ENCODE peak calls at places on chromosomes 13 and 19, in nine cellular contexts. M is naive thymus-derived CD4-positive, alpha-beta T cell; O is NCI-H1092; N is Ammon's horn; L is activated naive CD8-positive, alpha-beta T cell treated with anti-CD3 and anti-CD28 coated beads, Interleukin-2, amount 50 U/mL, for 16 hours; Q is neural crest cell; U is CD4-positive, alpha-beta T cell; G is epithelial cell of prostate; V is B cell. D is an unnamed sample.

GRCh38 chr13:111789420-111789819 is 277.5 kb upstream of the SOX1 start:
- DNase-seq in M (no peak), O (no peak), N (peak), L (no peak), Q (no peak), U (no peak), G (no peak), V (peak), D (no peak)

GRCh38 chr19:6056282-6056741 is 54.0 kb downstream of the RFX2 start:
- DNase-seq in M (no peak), O (no peak), N (no peak), L (no peak), Q (no peak), U (no peak), G (no peak), V (no peak), D (peak)

GRCh38 chr13:42348576-42348975 is 76.6 kb downstream of the AKAP11 start:
- DNase-seq in M (no peak), O (no peak), N (no peak), L (no peak), Q (no peak), U (no peak), G (no peak), V (no peak), D (no peak)

GRCh38 chr19:45340232-45340898 is at the start of gene KLC3:
- DNase-seq in M (no peak), O (no peak), N (no peak), L (no peak), Q (no peak), U (no peak), G (no peak), V (peak), D (peak)

GRCh38 chr13:76148926-76149325 is 512.8 kb downstream of the LMO7 start:
- DNase-seq in M (no peak), O (no peak), N (no peak), L (no peak), Q (no peak), U (no peak), G (no peak), V (no peak), D (peak)

GRCh38 chr13:105333416-105333815 is 1202.0 kb downstream of the EFNB2 start:
- DNase-seq in M (no peak), O (no peak), N (no peak), L (no peak), Q (no peak), U (no peak), G (no peak), V (no peak), D (no peak)

GRCh38 chr19:16938211-16938610 is 49.4 kb downstream of the F2RL3 start:
- DNase-seq in M (no peak), O (no peak), N (no peak), L (no peak), Q (no peak), U (no peak), G (no peak), V (no peak), D (no peak)

GRCh38 chr13:92513672-92514071 is 712.9 kb upstream of the GPC6 start:
- DNase-seq in M (no peak), O (no peak), N (no peak), L (no peak), Q (no peak), U (no peak), G (no peak), V (no peak), D (no peak)

GRCh38 chr13:112968910-112969691 is at the start of gene MCF2L:
- DNase-seq in M (peak), O (peak), N (peak), L (peak), Q (peak), U (peak), G (no peak), V (no peak), D (no peak)

GRCh38 chr13:40635315-40635995 is 31.0 kb downstream of the FOXO1 start:
- DNase-seq in M (no peak), O (no peak), N (no peak), L (no peak), Q (no peak), U (no peak), G (no peak), V (no peak), D (no peak)

GRCh38 chr13:58843071-58843470 is 1211.5 kb downstream of the PCDH17 start:
- DNase-seq in M (no peak), O (no peak), N (no peak), L (no peak), Q (no peak), U (no peak), G (no peak), V (no peak), D (no peak)

GRCh38 chr19:18433039-18433691 is 4.8 kb downstream of the ISYNA1 start:
- DNase-seq in M (peak), O (peak), N (peak), L (no peak), Q (no peak), U (peak), G (no peak), V (peak), D (no peak)

GRCh38 chr13:50864492-50864891 is 21.0 kb upstream of the DLEU7 start:
- DNase-seq in M (no peak), O (no peak), N (no peak), L (no peak), Q (no peak), U (no peak), G (no peak), V (no peak), D (no peak)

GRCh38 chr19:4455742-4456565 is 1.6 kb downstream of the UBXN6 start:
- DNase-seq in M (no peak), O (peak), N (no peak), L (no peak), Q (no peak), U (no peak), G (no peak), V (no peak), D (peak)

GRCh38 chr19:46748325-46749109 is 2.3 kb upstream of the STRN4 start:
- DNase-seq in M (peak), O (no peak), N (peak), L (peak), Q (peak), U (peak), G (no peak), V (peak), D (no peak)

GRCh38 chr19:15400521-15401396 is 18.0 kb downstream of the AKAP8L start:
- DNase-seq in M (no peak), O (no peak), N (no peak), L (no peak), Q (no peak), U (no peak), G (no peak), V (no peak), D (no peak)

GRCh38 chr13:75226092-75226491 is 255.9 kb downstream of the TBC1D4 start:
- DNase-seq in M (no peak), O (no peak), N (no peak), L (no peak), Q (no peak), U (no peak), G (no peak), V (no peak), D (peak)

GRCh38 chr19:57759096-57759495 is 10.4 kb upstream of the ZNF586 start:
- DNase-seq in M (no peak), O (no peak), N (no peak), L (no peak), Q (no peak), U (no peak), G (no peak), V (no peak), D (no peak)

GRCh38 chr13:56670563-56670962 is 470.2 kb upstream of the PRR20A start:
- DNase-seq in M (no peak), O (no peak), N (no peak), L (no peak), Q (no peak), U (no peak), G (no peak), V (no peak), D (no peak)

GRCh38 chr13:30159446-30159839 is 147.9 kb downstream of the KATNAL1 start:
- DNase-seq in M (no peak), O (no peak), N (no peak), L (peak), Q (no peak), U (no peak), G (no peak), V (no peak), D (peak)

GRCh38 chr19:46610851-46611770 is 10.0 kb downstream of the CALM3 start:
- DNase-seq in M (peak), O (no peak), N (no peak), L (no peak), Q (no peak), U (no peak), G (no peak), V (peak), D (no peak)

GRCh38 chr19:49862411-49863253 is 4.7 kb downstream of the PNKP start:
- DNase-seq in M (no peak), O (no peak), N (no peak), L (no peak), Q (no peak), U (no peak), G (no peak), V (no peak), D (no peak)

GRCh38 chr19:35868172-35868822 is at the start of gene APLP1:
- DNase-seq in M (peak), O (no peak), N (peak), L (peak), Q (peak), U (peak), G (no peak), V (no peak), D (no peak)

GRCh38 chr13:33611016-33611805 is 206.7 kb upstream of the RFC3 start:
- DNase-seq in M (no peak), O (peak), N (peak), L (no peak), Q (peak), U (no peak), G (no peak), V (no peak), D (no peak)

GRCh38 chr13:49110122-49110831 is 109.9 kb upstream of the MLNR start:
- DNase-seq in M (peak), O (no peak), N (peak), L (peak), Q (peak), U (peak), G (no peak), V (peak), D (peak)

GRCh38 chr19:1247747-1248453 is 483 bp upstream of the MIDN start:
- DNase-seq in M (peak), O (no peak), N (no peak), L (no peak), Q (no peak), U (peak), G (no peak), V (peak), D (no peak)

GRCh38 chr19:13118424-13119193 is 545 bp downstream of the NACC1 start:
- DNase-seq in M (peak), O (no peak), N (no peak), L (no peak), Q (no peak), U (no peak), G (no peak), V (no peak), D (peak)

GRCh38 chr19:34556500-34556899 is 74.9 kb downstream of the WTIP start:
- DNase-seq in M (no peak), O (peak), N (no peak), L (no peak), Q (peak), U (no peak), G (no peak), V (no peak), D (peak)

GRCh38 chr19:29624489-29625210 is 18.6 kb downstream of the POP4 start:
- DNase-seq in M (no peak), O (no peak), N (no peak), L (no peak), Q (no peak), U (no peak), G (no peak), V (no peak), D (no peak)

GRCh38 chr19:10612515-10613119 is 12.7 kb upstream of the SLC44A2 start:
- DNase-seq in M (no peak), O (no peak), N (peak), L (no peak), Q (no peak), U (no peak), G (no peak), V (no peak), D (no peak)

GRCh38 chr19:51018745-51019543 is 565 bp downstream of the KLK10 start:
- DNase-seq in M (no peak), O (no peak), N (no peak), L (no peak), Q (no peak), U (no peak), G (no peak), V (no peak), D (peak)

GRCh38 chr19:16886305-16886880 is 2.4 kb upstream of the F2RL3 start:
- DNase-seq in M (no peak), O (no peak), N (no peak), L (no peak), Q (no peak), U (no peak), G (no peak), V (no peak), D (no peak)

GRCh38 chr19:43450545-43450997 is 14.8 kb downstream of the LYPD3 start:
- DNase-seq in M (no peak), O (no peak), N (no peak), L (no peak), Q (no peak), U (no peak), G (no peak), V (no peak), D (peak)

GRCh38 chr19:53157601-53158000 is 1.3 kb downstream of the ZNF347 start:
- DNase-seq in M (no peak), O (no peak), N (peak), L (no peak), Q (no peak), U (no peak), G (no peak), V (no peak), D (peak)

GRCh38 chr19:42508892-42509444 is 19.3 kb downstream of the CEACAM1 start:
- DNase-seq in M (no peak), O (no peak), N (no peak), L (no peak), Q (no peak), U (no peak), G (no peak), V (no peak), D (no peak)

GRCh38 chr13:22081430-22081829 is 410.6 kb downstream of the FGF9 start:
- DNase-seq in M (no peak), O (no peak), N (no peak), L (no peak), Q (no peak), U (no peak), G (no peak), V (no peak), D (no peak)

GRCh38 chr13:102721800-102722231 is 27.0 kb upstream of the METTL21C start:
- DNase-seq in M (no peak), O (no peak), N (peak), L (no peak), Q (no peak), U (no peak), G (no peak), V (no peak), D (no peak)

D was measured in mammary epithelial cell.